ENCODE peak calls at places on chromosomes 7 and 10, in four cellular contexts. N, L, B and C are unnamed samples.

GRCh38 chr7:131522325-131522920 is 34.0 kb downstream of the PODXL start:
- DNase-seq in N (no peak), L (no peak), B (no peak), C (no peak)

GRCh38 chr7:141463986-141464385 is 87.2 kb upstream of the AGK start:
- DNase-seq in N (no peak), L (no peak), B (no peak), C (no peak)

GRCh38 chr10:62805139-62806092 is 896 bp downstream of the ADO start:
- DNase-seq in N (peak), L (no peak), B (peak), C (peak)

GRCh38 chr10:70500812-70501301 is 22.3 kb downstream of the PALD1 start:
- DNase-seq in N (no peak), L (no peak), B (no peak), C (no peak)

GRCh38 chr10:128958881-128959690 is 508.0 kb upstream of the MGMT start:
- DNase-seq in N (no peak), L (no peak), B (no peak), C (no peak)

GRCh38 chr10:47454294-47455058 is 29.4 kb downstream of the ANXA8 start:
- DNase-seq in N (no peak), L (no peak), B (no peak), C (no peak)

GRCh38 chr10:16799621-16800020 is 17.6 kb downstream of the RSU1 start:
- DNase-seq in N (no peak), L (peak), B (no peak), C (no peak)

GRCh38 chr10:114100848-114101741 is 57.4 kb downstream of the ADRB1 start:
- DNase-seq in N (no peak), L (no peak), B (no peak), C (no peak)

GRCh38 chr7:72101444-72101843 is 310.7 kb downstream of the CALN1 start:
- DNase-seq in N (no peak), L (no peak), B (no peak), C (no peak)

GRCh38 chr10:79367421-79368189 is 20.3 kb downstream of the PPIF start:
- DNase-seq in N (no peak), L (no peak), B (no peak), C (no peak)

GRCh38 chr7:39811161-39811614 is 138.9 kb upstream of the CDK13 start:
- DNase-seq in N (no peak), L (no peak), B (no peak), C (no peak)

GRCh38 chr10:71598673-71599072 is 120.9 kb downstream of the C10orf105 start:
- DNase-seq in N (no peak), L (no peak), B (no peak), C (no peak)

GRCh38 chr7:45073031-45073842 is 15.5 kb downstream of the NACAD start:
- DNase-seq in N (no peak), L (no peak), B (no peak), C (no peak)

GRCh38 chr7:55074008-55074499 is 55.2 kb downstream of the EGFR start:
- DNase-seq in N (peak), L (peak), B (peak), C (no peak)

GRCh38 chr10:14240253-14241189 is 90.2 kb downstream of the FRMD4A start:
- DNase-seq in N (no peak), L (no peak), B (no peak), C (no peak)

GRCh38 chr10:104255244-104255981 is 721 bp downstream of the GSTO1 start:
- DNase-seq in N (peak), L (no peak), B (peak), C (peak)

GRCh38 chr7:100655908-100656674 is at the start of gene ACTL6B:
- DNase-seq in N (peak), L (no peak), B (no peak), C (peak)

GRCh38 chr7:47936323-47936722 is 11.9 kb downstream of the PKD1L1 start:
- DNase-seq in N (no peak), L (no peak), B (no peak), C (no peak)

GRCh38 chr10:24114561-24114960 is 94.4 kb upstream of the KIAA1217 start:
- DNase-seq in N (no peak), L (no peak), B (no peak), C (no peak)

GRCh38 chr10:124383496-124383895 is 35.2 kb downstream of the OAT start:
- DNase-seq in N (no peak), L (no peak), B (no peak), C (no peak)

GRCh38 chr7:133693281-133693680 is 433.9 kb upstream of the LRGUK start:
- DNase-seq in N (no peak), L (no peak), B (no peak), C (no peak)

GRCh38 chr10:8305871-8306652 is 251.6 kb downstream of the GATA3 start:
- DNase-seq in N (no peak), L (no peak), B (no peak), C (no peak)

GRCh38 chr10:24849537-24850299 is 102.7 kb downstream of the PRTFDC1 start:
- DNase-seq in N (no peak), L (no peak), B (no peak), C (no peak)

GRCh38 chr7:115300228-115300870 is 378.5 kb downstream of the MDFIC start:
- DNase-seq in N (peak), L (no peak), B (no peak), C (no peak)

GRCh38 chr10:119253433-119254174 is 46.2 kb downstream of the GRK5 start:
- DNase-seq in N (peak), L (no peak), B (peak), C (no peak)

GRCh38 chr7:4073052-4073451 is 609.0 kb upstream of the FOXK1 start:
- DNase-seq in N (no peak), L (no peak), B (no peak), C (no peak)

GRCh38 chr10:49113741-49114141 is 1.6 kb downstream of the VSTM4 start:
- DNase-seq in N (no peak), L (no peak), B (no peak), C (no peak)

GRCh38 chr10:112949128-112949823 is 771 bp upstream of the TCF7L2 start:
- DNase-seq in N (no peak), L (no peak), B (peak), C (no peak)

GRCh38 chr7:132965951-132966350 is 115.9 kb downstream of the CHCHD3 start:
- DNase-seq in N (no peak), L (no peak), B (no peak), C (no peak)

GRCh38 chr7:46990761-46991160 is 591.1 kb downstream of the TNS3 start:
- DNase-seq in N (no peak), L (no peak), B (no peak), C (no peak)

GRCh38 chr7:30206466-30206865 is 71.7 kb downstream of the MTURN start:
- DNase-seq in N (peak), L (no peak), B (no peak), C (no peak)

GRCh38 chr7:55072251-55072650 is 53.4 kb downstream of the EGFR start:
- DNase-seq in N (no peak), L (no peak), B (no peak), C (no peak)

GRCh38 chr10:5652746-5653145 is 13.6 kb downstream of the ASB13 start:
- DNase-seq in N (no peak), L (no peak), B (no peak), C (no peak)

GRCh38 chr7:128166603-128167315 is 74.3 kb upstream of the LEP start:
- DNase-seq in N (no peak), L (no peak), B (no peak), C (no peak)

GRCh38 chr10:14431868-14432267 is 101.1 kb upstream of the FRMD4A start:
- DNase-seq in N (no peak), L (no peak), B (no peak), C (no peak)

GRCh38 chr10:85786401-85786899 is 580.1 kb downstream of the GRID1 start:
- DNase-seq in N (no peak), L (no peak), B (no peak), C (peak)

GRCh38 chr10:209357-209756 is 74.1 kb downstream of the ZMYND11 start:
- DNase-seq in N (no peak), L (no peak), B (no peak), C (no peak)

DNA sequence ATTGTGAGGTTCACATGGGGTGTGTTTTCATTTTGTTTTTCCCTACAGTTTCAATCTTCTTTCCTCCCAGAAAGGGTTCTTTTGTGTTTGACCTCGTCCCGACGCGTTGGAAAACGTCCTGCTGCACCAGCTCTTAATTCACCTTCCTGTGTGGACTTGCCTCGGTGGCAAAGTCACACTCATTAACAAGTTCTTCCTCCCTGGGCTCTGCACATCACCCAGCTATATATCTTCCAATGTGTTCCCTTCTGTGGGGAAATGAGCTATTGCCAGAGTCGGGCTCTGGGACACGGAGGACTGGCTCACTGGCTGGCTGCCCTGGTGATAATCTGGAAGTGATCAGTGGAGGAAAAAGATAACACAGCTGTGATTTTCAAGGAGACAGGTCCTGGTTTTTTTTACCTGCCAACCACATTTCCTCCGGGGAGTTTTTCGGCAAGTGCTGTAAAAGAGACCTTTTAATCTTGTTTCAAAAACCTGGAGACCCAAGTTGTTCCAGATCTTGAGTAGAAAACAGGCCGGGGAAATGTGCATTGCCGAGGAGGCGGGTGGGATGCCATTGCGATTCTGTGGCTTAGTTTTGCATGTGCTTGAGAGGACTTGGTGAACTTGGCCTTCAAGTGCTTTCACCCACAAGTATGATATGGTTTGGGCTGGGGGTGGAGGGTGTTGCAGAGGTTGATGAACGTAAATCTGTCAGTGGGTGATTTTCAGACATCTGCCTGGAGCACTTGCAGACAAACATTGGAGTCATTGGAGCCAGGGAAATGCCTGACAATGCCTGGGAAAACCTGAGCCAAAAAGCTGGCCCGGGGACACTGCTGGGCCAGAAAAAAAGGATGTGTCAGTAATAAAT is 96.5 kb upstream of the CREB5 start:
- DNase-seq in N (no peak), L (no peak), B (no peak), C (no peak)
- TF ChIP-seq CHD4 in N (no peak), L (no peak), B (no peak), C (no peak)

GRCh38 chr7:24728503-24729364 is 28.5 kb downstream of the GSDME start:
- DNase-seq in N (no peak), L (no peak), B (no peak), C (no peak)
- TF ChIP-seq MYC in N (no peak), L (no peak), B (no peak), C (no peak)

GRCh38 chr7:158406817-158407216 is 180.8 kb downstream of the PTPRN2 start:
- DNase-seq in N (no peak), L (no peak), B (no peak), C (no peak)
- H3K4me2 ChIP-seq in N (no peak), L (no peak), B (no peak), C (no peak)

GRCh38 chr10:34795334-34795733 is 19.8 kb downstream of the PARD3 start:
- DNase-seq in N (no peak), L (no peak), B (no peak), C (no peak)

GRCh38 chr10:34791947-34792346 is 23.1 kb downstream of the PARD3 start:
- DNase-seq in N (no peak), L (no peak), B (no peak), C (peak)

GRCh38 chr10:34791228-34791627 is 23.9 kb downstream of the PARD3 start:
- DNase-seq in N (no peak), L (no peak), B (no peak), C (no peak)

GRCh38 chr10:34794835-34795234 is 20.3 kb downstream of the PARD3 start:
- DNase-seq in N (no peak), L (no peak), B (no peak), C (no peak)

GRCh38 chr10:34792881-34793280 is 22.2 kb downstream of the PARD3 start:
- DNase-seq in N (no peak), L (no peak), B (no peak), C (no peak)
- TF ChIP-seq CHD4 in N (no peak), L (no peak), B (no peak), C (no peak)

GRCh38 chr10:18190840-18191239 is 50.6 kb downstream of the CACNB2 start:
- DNase-seq in N (no peak), L (no peak), B (no peak), C (no peak)
- TF ChIP-seq MYC in N (no peak), L (no peak), B (no peak), C (no peak)